ENCODE peak calls at places on chromosomes 12 and 14, in eight cellular contexts. Q, O, B, Z, Y, S, C and T are unnamed samples.

GRCh38 chr14:21056520-21057163 is 980 bp upstream of the RNASE8 start:
- DNase-seq in Q (no peak), O (peak), B (no peak), Z (no peak), Y (no peak), S (peak), C (no peak), T (no peak)

GRCh38 chr12:46267618-46268348 is 1.1 kb downstream of the SLC38A1 start:
- DNase-seq in Q (no peak), O (no peak), B (no peak), Z (peak), Y (peak), S (peak), C (peak), T (no peak)

GRCh38 chr12:94186461-94187237 is 38.3 kb downstream of the PLXNC1 start:
- DNase-seq in Q (no peak), O (no peak), B (no peak), Z (peak), Y (no peak), S (peak), C (peak), T (no peak)

GRCh38 chr12:91113621-91114020 is 2.3 kb upstream of the LUM start:
- DNase-seq in Q (no peak), O (no peak), B (no peak), Z (no peak), Y (no peak), S (no peak), C (no peak), T (no peak)

GRCh38 chr12:117836999-117837736 is 131.6 kb downstream of the KSR2 start:
- DNase-seq in Q (no peak), O (peak), B (peak), Z (peak), Y (peak), S (peak), C (peak), T (peak)

GRCh38 chr14:33992274-33993050 is 41.6 kb upstream of the EGLN3 start:
- DNase-seq in Q (peak), O (peak), B (no peak), Z (peak), Y (no peak), S (no peak), C (no peak), T (no peak)

GRCh38 chr14:100363053-100363452 is 39.9 kb downstream of the SLC25A47 start:
- DNase-seq in Q (no peak), O (no peak), B (no peak), Z (no peak), Y (no peak), S (no peak), C (no peak), T (no peak)

GRCh38 chr14:91154851-91155625 is 41.2 kb downstream of the DGLUCY start:
- DNase-seq in Q (no peak), O (peak), B (peak), Z (peak), Y (peak), S (peak), C (no peak), T (no peak)

GRCh38 chr12:45343269-45344051 is 127.6 kb downstream of the ANO6 start:
- DNase-seq in Q (peak), O (peak), B (no peak), Z (peak), Y (no peak), S (peak), C (no peak), T (no peak)

GRCh38 chr14:81235096-81235495 is 14.3 kb upstream of the GTF2A1 start:
- DNase-seq in Q (no peak), O (no peak), B (no peak), Z (no peak), Y (no peak), S (no peak), C (no peak), T (no peak)

GRCh38 chr14:35163384-35163783 is 41.0 kb downstream of the PRORP start:
- DNase-seq in Q (no peak), O (no peak), B (no peak), Z (no peak), Y (no peak), S (no peak), C (no peak), T (no peak)

GRCh38 chr12:118432812-118433540 is 56.6 kb downstream of the SUDS3 start:
- DNase-seq in Q (no peak), O (no peak), B (no peak), Z (no peak), Y (no peak), S (peak), C (no peak), T (no peak)

GRCh38 chr12:101654442-101654841 is 43.0 kb upstream of the CHPT1 start:
- DNase-seq in Q (no peak), O (no peak), B (no peak), Z (no peak), Y (no peak), S (no peak), C (no peak), T (no peak)

GRCh38 chr14:91870001-91870400 is 2.7 kb upstream of the TC2N start:
- DNase-seq in Q (peak), O (peak), B (no peak), Z (no peak), Y (peak), S (no peak), C (no peak), T (no peak)

GRCh38 chr12:27285395-27285794 is 41.3 kb downstream of the STK38L start:
- DNase-seq in Q (no peak), O (no peak), B (no peak), Z (peak), Y (no peak), S (no peak), C (no peak), T (no peak)

GRCh38 chr14:63362305-63362914 is 43.7 kb upstream of the GPHB5 start:
- DNase-seq in Q (no peak), O (no peak), B (no peak), Z (no peak), Y (no peak), S (no peak), C (no peak), T (no peak)

GRCh38 chr12:130350715-130351114 is 13.0 kb downstream of the PIWIL1 start:
- DNase-seq in Q (no peak), O (no peak), B (no peak), Z (no peak), Y (no peak), S (no peak), C (no peak), T (no peak)

GRCh38 chr14:101516401-101516800 is 44.9 kb upstream of the DIO3 start:
- DNase-seq in Q (no peak), O (no peak), B (no peak), Z (no peak), Y (no peak), S (no peak), C (no peak), T (no peak)

GRCh38 chr14:82621881-82622450 is 1088.3 kb upstream of the SEL1L start:
- DNase-seq in Q (no peak), O (no peak), B (no peak), Z (no peak), Y (no peak), S (no peak), C (no peak), T (no peak)

GRCh38 chr12:6559500-6559899 is 3.7 kb upstream of the IFFO1 start:
- DNase-seq in Q (no peak), O (no peak), B (no peak), Z (no peak), Y (no peak), S (no peak), C (no peak), T (no peak)

GRCh38 chr12:2092890-2093289 is 40.1 kb downstream of the CACNA1C start:
- DNase-seq in Q (no peak), O (no peak), B (no peak), Z (peak), Y (no peak), S (peak), C (no peak), T (no peak)

GRCh38 chr12:85823436-85824179 is 12.6 kb downstream of the RASSF9 start:
- DNase-seq in Q (peak), O (peak), B (no peak), Z (peak), Y (no peak), S (peak), C (no peak), T (no peak)

GRCh38 chr12:120229071-120229582 is 28.2 kb upstream of the RPLP0 start:
- DNase-seq in Q (no peak), O (no peak), B (no peak), Z (no peak), Y (no peak), S (no peak), C (no peak), T (no peak)

GRCh38 chr12:120230326-120230973 is 29.5 kb upstream of the RPLP0 start:
- DNase-seq in Q (peak), O (peak), B (peak), Z (peak), Y (no peak), S (peak), C (peak), T (no peak)

GRCh38 chr12:120230974-120231315 is 30.0 kb upstream of the RPLP0 start:
- DNase-seq in Q (no peak), O (no peak), B (no peak), Z (no peak), Y (no peak), S (no peak), C (no peak), T (no peak)

GRCh38 chr12:120229583-120230325 is 28.8 kb upstream of the RPLP0 start:
- DNase-seq in Q (peak), O (peak), B (no peak), Z (no peak), Y (no peak), S (no peak), C (peak), T (no peak)

GRCh38 chr12:120231316-120232011 is 30.6 kb upstream of the RPLP0 start:
- DNase-seq in Q (peak), O (peak), B (peak), Z (peak), Y (peak), S (peak), C (peak), T (no peak)
- TF ChIP-seq CTCF in Q (peak), O (peak), B (no peak), Z (peak), Y (no peak), S (peak), C (no peak), T (no peak)

DNA sequence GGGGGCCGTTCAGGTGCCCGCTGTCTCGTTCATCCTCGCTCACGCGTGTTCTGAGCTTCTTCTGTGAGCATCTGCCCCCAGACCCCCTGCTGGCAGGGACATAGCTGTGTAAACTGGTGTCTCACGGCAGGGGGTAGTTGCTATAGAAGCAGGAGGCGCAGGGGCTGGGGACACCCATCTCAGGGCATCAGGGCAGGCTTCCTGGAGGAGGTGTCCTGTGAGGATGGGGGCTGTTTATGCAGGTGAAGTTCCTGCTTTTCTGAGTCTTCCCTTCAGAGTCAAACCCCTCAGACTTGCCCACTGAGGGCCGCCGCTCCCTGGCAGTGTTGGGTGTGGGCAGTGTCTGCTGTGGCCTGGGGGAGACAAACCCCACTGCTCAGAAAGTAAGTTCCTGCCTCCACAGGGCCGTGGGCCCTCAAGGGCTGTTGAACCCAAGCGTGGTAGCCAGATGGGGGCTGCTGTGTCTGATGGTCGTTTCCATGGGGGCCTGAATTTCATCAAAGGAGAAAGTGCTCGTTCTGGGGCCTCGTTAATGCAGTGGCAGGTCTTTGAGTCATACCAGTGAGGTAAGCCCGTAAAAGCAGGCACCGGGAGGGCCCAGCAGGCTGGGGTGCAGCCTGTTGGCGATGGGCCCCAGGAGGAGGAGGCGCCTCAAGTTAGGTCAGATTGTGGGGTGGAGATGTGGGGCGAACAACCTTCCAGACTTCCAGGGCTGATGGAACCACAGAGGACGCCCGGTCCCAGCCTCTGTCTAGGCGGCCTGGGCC is 23.4 kb downstream of the KIF26A start:
- DNase-seq in Q (no peak), O (no peak), B (no peak), Z (no peak), Y (no peak), S (no peak), C (no peak), T (no peak)
- TF ChIP-seq CTCF in Q (no peak), O (no peak), B (no peak), Z (no peak), Y (no peak), S (no peak), C (no peak), T (no peak)

DNA sequence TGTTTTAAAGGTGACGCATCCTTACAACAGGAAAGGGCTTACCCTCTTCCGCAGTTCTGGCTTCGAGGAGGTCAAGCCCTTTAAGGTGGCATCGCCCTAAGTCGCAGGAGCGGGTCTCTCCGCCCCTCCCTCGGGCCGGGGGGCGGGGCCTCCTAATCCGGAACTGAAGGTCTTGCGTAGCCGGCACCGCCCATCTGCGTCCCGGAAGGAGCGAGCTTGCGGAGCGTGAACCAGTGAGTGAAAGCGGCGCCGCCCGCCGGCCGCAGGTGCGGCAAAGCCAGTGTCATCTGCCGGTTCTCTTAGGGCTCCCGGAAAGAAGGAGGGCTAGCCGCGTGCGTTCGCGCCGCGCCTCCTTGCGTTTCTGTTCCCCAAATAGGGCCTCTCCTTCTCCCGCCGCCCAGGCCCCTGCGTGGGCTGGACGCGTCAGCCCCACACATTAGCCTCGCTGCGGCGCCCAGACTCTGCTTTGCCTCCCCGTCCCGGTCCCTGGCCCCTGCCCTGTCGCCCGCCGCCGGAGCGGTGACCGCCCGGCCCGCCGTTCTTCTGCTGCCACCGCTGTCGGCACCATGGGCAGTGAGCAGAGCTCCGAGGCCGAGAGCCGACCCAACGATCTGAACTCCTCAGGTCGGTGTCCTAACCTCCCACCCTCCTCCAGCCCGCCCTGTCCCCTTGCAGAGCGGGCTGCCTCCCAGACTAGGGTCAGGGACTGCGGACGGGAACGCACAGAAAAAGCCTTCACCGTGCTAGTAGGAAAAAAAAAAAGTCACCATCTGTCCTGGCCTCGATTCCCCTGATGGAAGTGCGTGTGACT is at the start of gene BORCS5:
- DNase-seq in Q (peak), O (peak), B (peak), Z (peak), Y (peak), S (peak), C (peak), T (peak)
- TF ChIP-seq CTCF in Q (peak), O (peak), B (no peak), Z (peak), Y (peak), S (peak), C (no peak), T (peak)

GRCh38 chr14:24692382-24693352 is 58.7 kb upstream of the GZMB start:
- DNase-seq in Q (no peak), O (no peak), B (no peak), Z (no peak), Y (peak), S (no peak), C (no peak), T (no peak)

GRCh38 chr14:24688030-24688658 is 54.2 kb upstream of the GZMB start:
- DNase-seq in Q (no peak), O (no peak), B (no peak), Z (no peak), Y (no peak), S (no peak), C (no peak), T (no peak)

GRCh38 chr14:24693353-24693737 is 59.4 kb upstream of the GZMB start:
- DNase-seq in Q (no peak), O (no peak), B (no peak), Z (no peak), Y (no peak), S (no peak), C (no peak), T (no peak)

GRCh38 chr14:24693941-24694507 is 60.0 kb upstream of the GZMB start:
- DNase-seq in Q (no peak), O (no peak), B (no peak), Z (no peak), Y (no peak), S (no peak), C (no peak), T (no peak)

DNA sequence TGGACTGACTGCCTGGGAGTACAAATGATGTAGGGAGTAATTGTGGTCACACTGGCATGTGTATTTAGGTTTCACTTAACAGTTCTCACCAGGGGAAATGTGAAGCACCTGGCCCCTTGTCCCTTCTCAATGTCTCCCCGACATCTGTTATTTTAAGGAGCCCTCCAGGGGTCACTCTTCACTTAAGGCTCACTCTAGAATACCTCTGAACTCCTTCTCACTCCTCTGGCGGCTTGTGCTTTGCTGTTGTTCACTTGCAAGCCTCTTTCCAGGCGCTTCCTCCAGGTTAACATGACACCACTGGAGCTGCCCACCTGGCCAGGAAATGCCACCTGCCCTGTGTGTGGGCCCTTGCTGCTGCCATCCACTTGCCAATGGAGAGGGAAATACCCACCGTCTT is 56.5 kb upstream of the GZMB start:
- DNase-seq in Q (no peak), O (no peak), B (no peak), Z (no peak), Y (no peak), S (no peak), C (no peak), T (no peak)
- TF ChIP-seq CTCF in Q (no peak), O (no peak), B (no peak), Z (no peak), Y (no peak), S (no peak), C (no peak), T (no peak)

DNA sequence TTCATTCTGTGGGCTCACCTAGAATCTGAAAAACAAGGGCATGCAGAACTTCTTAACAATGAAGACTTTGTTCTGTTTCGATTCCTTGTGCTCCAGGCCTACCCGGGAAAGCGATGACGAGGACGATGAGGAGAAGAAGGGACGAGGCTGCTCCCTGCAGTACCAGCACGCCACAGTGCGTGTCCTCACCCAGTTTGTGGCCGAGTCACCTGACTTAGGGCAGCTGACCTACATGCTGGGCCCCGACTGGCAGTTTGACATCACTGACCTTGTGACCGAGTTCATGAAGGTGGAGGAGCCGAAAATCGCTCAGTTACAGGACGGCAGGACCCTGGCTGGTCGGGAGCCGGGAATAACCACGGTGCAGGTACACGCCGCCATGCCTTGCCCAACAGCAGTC is 585.4 kb downstream of the AACS start:
- DNase-seq in Q (no peak), O (no peak), B (no peak), Z (no peak), Y (no peak), S (no peak), C (no peak), T (no peak)
- TF ChIP-seq CTCF in Q (no peak), O (no peak), B (no peak), Z (no peak), Y (no peak), S (no peak), C (no peak), T (no peak)

GRCh38 chr12:105457026-105457425 is 126.5 kb downstream of the C12orf75 start:
- DNase-seq in Q (no peak), O (no peak), B (no peak), Z (peak), Y (no peak), S (no peak), C (no peak), T (no peak)

GRCh38 chr12:105451798-105452197 is 121.3 kb downstream of the C12orf75 start:
- DNase-seq in Q (no peak), O (no peak), B (no peak), Z (no peak), Y (no peak), S (no peak), C (no peak), T (no peak)

GRCh38 chr12:105454688-105455087 is 124.2 kb downstream of the C12orf75 start:
- DNase-seq in Q (no peak), O (no peak), B (no peak), Z (no peak), Y (no peak), S (no peak), C (no peak), T (no peak)

GRCh38 chr12:105453306-105453705 is 122.8 kb downstream of the C12orf75 start:
- DNase-seq in Q (no peak), O (no peak), B (no peak), Z (no peak), Y (no peak), S (peak), C (no peak), T (no peak)

GRCh38 chr12:105455250-105455649 is 124.8 kb downstream of the C12orf75 start:
- DNase-seq in Q (peak), O (peak), B (no peak), Z (no peak), Y (no peak), S (no peak), C (no peak), T (no peak)
- TF ChIP-seq CTCF in Q (peak), O (peak), B (no peak), Z (no peak), Y (no peak), S (no peak), C (no peak), T (no peak)

GRCh38 chr12:14901228-14901562 is 15.5 kb upstream of the MGP start:
- DNase-seq in Q (no peak), O (no peak), B (no peak), Z (no peak), Y (no peak), S (no peak), C (no peak), T (no peak)
- TF ChIP-seq CTCF in Q (no peak), O (no peak), B (no peak), Z (no peak), Y (no peak), S (no peak), C (no peak), T (no peak)